ENCODE peak calls at places on chromosomes 16 and 17, in eight cellular contexts. B is MCF 10A; A is effector CD4-positive, alpha-beta T cell; T is NCI-H1930; Z is activated T-helper 1 cell treated with Interleukin-2 at 50 U/mL for 16 hours; K is ELR; O is stimulated activated CD8-positive, alpha-beta memory T cell treated with anti-CD3 and anti-CD28 coated beads, Interleukin-7, amount 100 ng/mL, for 1 hour; C is GM10248. I is an unnamed sample.

GRCh38 chr17:80455328-80455710 is 21.1 kb downstream of the NPTX1 start:
- DNase-seq in B (peak), A (no peak), T (no peak), Z (no peak), K (peak), O (no peak), C (peak), I (no peak)

GRCh38 chr16:30622455-30623032 is 12.4 kb upstream of the ZNF689 start:
- DNase-seq in B (no peak), A (no peak), T (no peak), Z (no peak), K (no peak), O (no peak), C (no peak), I (no peak)

GRCh38 chr17:9237661-9238301 is 216.5 kb downstream of the NTN1 start:
- DNase-seq in B (no peak), A (no peak), T (no peak), Z (no peak), K (no peak), O (no peak), C (no peak), I (no peak)

GRCh38 chr16:8801686-8802085 is 4.0 kb downstream of the PMM2 start:
- DNase-seq in B (no peak), A (no peak), T (no peak), Z (no peak), K (no peak), O (no peak), C (no peak), I (no peak)

GRCh38 chr16:5490499-5490898 is 392.9 kb upstream of the EEF2KMT start:
- DNase-seq in B (no peak), A (no peak), T (no peak), Z (no peak), K (peak), O (no peak), C (peak), I (no peak)

GRCh38 chr17:77959926-77960521 is 1.5 kb downstream of the TNRC6C start:
- DNase-seq in B (no peak), A (peak), T (no peak), Z (no peak), K (peak), O (no peak), C (no peak), I (no peak)

GRCh38 chr16:84331998-84332780 is 36.1 kb upstream of the ATP2C2 start:
- DNase-seq in B (no peak), A (no peak), T (no peak), Z (no peak), K (peak), O (no peak), C (no peak), I (no peak)

GRCh38 chr16:85448557-85449194 is 164.4 kb upstream of the GSE1 start:
- DNase-seq in B (no peak), A (peak), T (peak), Z (peak), K (no peak), O (peak), C (no peak), I (no peak)

GRCh38 chr17:64411999-64412771 is 21.5 kb upstream of the PECAM1 start:
- DNase-seq in B (no peak), A (no peak), T (peak), Z (no peak), K (peak), O (no peak), C (no peak), I (peak)

GRCh38 chr16:64428463-64428862 is 693.4 kb downstream of the CDH11 start:
- DNase-seq in B (peak), A (no peak), T (no peak), Z (no peak), K (peak), O (no peak), C (no peak), I (peak)

GRCh38 chr17:80474231-80474932 is 2.0 kb downstream of the NPTX1 start:
- DNase-seq in B (peak), A (no peak), T (no peak), Z (no peak), K (peak), O (no peak), C (no peak), I (no peak)

GRCh38 chr17:43986225-43986981 is 18.0 kb upstream of the NAGS start:
- DNase-seq in B (no peak), A (no peak), T (no peak), Z (no peak), K (no peak), O (no peak), C (no peak), I (no peak)

GRCh38 chr17:9431620-9432019 is 144.0 kb downstream of the STX8 start:
- DNase-seq in B (no peak), A (no peak), T (no peak), Z (no peak), K (no peak), O (no peak), C (no peak), I (no peak)

GRCh38 chr16:84692451-84692850 is 7.3 kb upstream of the USP10 start:
- DNase-seq in B (no peak), A (no peak), T (no peak), Z (no peak), K (peak), O (no peak), C (no peak), I (no peak)

GRCh38 chr17:57532966-57533365 is 212.1 kb downstream of the CCDC182 start:
- DNase-seq in B (no peak), A (no peak), T (no peak), Z (no peak), K (no peak), O (no peak), C (no peak), I (no peak)

GRCh38 chr16:88374736-88375135 is 8.0 kb upstream of the ZNF469 start:
- DNase-seq in B (no peak), A (no peak), T (no peak), Z (no peak), K (no peak), O (no peak), C (no peak), I (no peak)

GRCh38 chr16:2490190-2491105 is 15.5 kb downstream of the TBC1D24 start:
- DNase-seq in B (no peak), A (no peak), T (no peak), Z (no peak), K (no peak), O (no peak), C (no peak), I (no peak)

GRCh38 chr16:85372627-85373372 is 240.3 kb upstream of the GSE1 start:
- DNase-seq in B (peak), A (no peak), T (no peak), Z (no peak), K (peak), O (no peak), C (no peak), I (no peak)

GRCh38 chr16:25052161-25052511 is 37.0 kb upstream of the ARHGAP17 start:
- DNase-seq in B (no peak), A (no peak), T (no peak), Z (no peak), K (no peak), O (no peak), C (no peak), I (no peak)

GRCh38 chr16:69513180-69513966 is 52.4 kb upstream of the NFAT5 start:
- DNase-seq in B (peak), A (no peak), T (no peak), Z (no peak), K (peak), O (no peak), C (no peak), I (peak)

GRCh38 chr17:64343833-64344637 is 46.6 kb downstream of the PECAM1 start:
- DNase-seq in B (peak), A (peak), T (no peak), Z (no peak), K (peak), O (no peak), C (peak), I (peak)

GRCh38 chr16:81583893-81584705 is 139.5 kb downstream of the CMIP start:
- DNase-seq in B (peak), A (no peak), T (no peak), Z (no peak), K (peak), O (no peak), C (no peak), I (no peak)

GRCh38 chr17:73133911-73134649 is 30.7 kb upstream of the SSTR2 start:
- DNase-seq in B (no peak), A (no peak), T (no peak), Z (no peak), K (no peak), O (no peak), C (no peak), I (no peak)

GRCh38 chr17:29567362-29568330 is 809 bp upstream of the ABHD15 start:
- DNase-seq in B (peak), A (peak), T (peak), Z (peak), K (peak), O (peak), C (peak), I (no peak)

GRCh38 chr17:44002141-44002848 is 2.1 kb upstream of the NAGS start:
- DNase-seq in B (peak), A (no peak), T (no peak), Z (no peak), K (peak), O (no peak), C (no peak), I (no peak)

GRCh38 chr16:75578212-75578611 is 12.0 kb downstream of the GABARAPL2 start:
- DNase-seq in B (no peak), A (no peak), T (no peak), Z (no peak), K (no peak), O (no peak), C (no peak), I (no peak)

GRCh38 chr16:30000768-30001631 is 5.0 kb downstream of the INO80E start:
- DNase-seq in B (no peak), A (no peak), T (no peak), Z (no peak), K (no peak), O (no peak), C (no peak), I (no peak)

GRCh38 chr16:2512920-2513404 is 790 bp upstream of the ATP6V0C start:
- DNase-seq in B (no peak), A (no peak), T (peak), Z (no peak), K (no peak), O (no peak), C (peak), I (no peak)

GRCh38 chr16:50152386-50152806 is 710 bp upstream of the TENT4B start:
- DNase-seq in B (no peak), A (peak), T (no peak), Z (peak), K (peak), O (no peak), C (peak), I (no peak)

GRCh38 chr16:14487579-14487978 is 142.5 kb downstream of the PARN start:
- DNase-seq in B (no peak), A (no peak), T (no peak), Z (no peak), K (peak), O (no peak), C (no peak), I (no peak)

GRCh38 chr16:48862087-48862532 is 252.1 kb upstream of the N4BP1 start:
- DNase-seq in B (peak), A (no peak), T (no peak), Z (no peak), K (peak), O (no peak), C (no peak), I (no peak)

GRCh38 chr16:85187002-85187401 is 74.7 kb upstream of the CIBAR2 start:
- DNase-seq in B (no peak), A (no peak), T (no peak), Z (no peak), K (peak), O (no peak), C (no peak), I (peak)

GRCh38 chr17:32894245-32894644 is 17.3 kb upstream of the MYO1D start:
- DNase-seq in B (no peak), A (no peak), T (no peak), Z (no peak), K (peak), O (no peak), C (no peak), I (no peak)

GRCh38 chr17:56834380-56835258 is 668 bp downstream of the DGKE start:
- DNase-seq in B (peak), A (peak), T (peak), Z (peak), K (peak), O (peak), C (peak), I (no peak)

GRCh38 chr16:53952215-53953208 is 248.6 kb downstream of the FTO start:
- DNase-seq in B (peak), A (no peak), T (no peak), Z (no peak), K (peak), O (no peak), C (peak), I (no peak)

GRCh38 chr16:18958621-18959578 is 24.8 kb upstream of the TMC7 start:
- DNase-seq in B (no peak), A (no peak), T (no peak), Z (no peak), K (peak), O (no peak), C (no peak), I (peak)

I was measured in retinal pigment epithelial cell.